ENCODE peak calls at places on chromosomes 13 and 19, in six cellular contexts. R, B, L, I, S and X are unnamed samples.

GRCh38 chr13:93624371-93624777 is 397.8 kb downstream of the GPC6 start:
- DNase-seq in R (no peak), S (no peak), B (no peak), I (no peak), L (no peak), X (no peak)

GRCh38 chr13:89061821-89062220 is 1390.7 kb downstream of the SLITRK5 start:
- DNase-seq in L (no peak), I (no peak), R (no peak), S (no peak), B (no peak), X (peak; percentile 30)

GRCh38 chr13:102561933-102562332 is 34.9 kb upstream of the TPP2 start:
- DNase-seq in R (no peak), S (no peak), L (no peak), I (no peak), B (no peak), X (no peak)

GRCh38 chr19:5086725-5087439 is 118.0 kb downstream of the KDM4B start:
- DNase-seq in I (no peak), B (no peak), R (no peak), L (peak; percentile 30), S (peak; percentile 91), X (no peak)

GRCh38 chr13:91375119-91375729 is 23.2 kb upstream of the GPC5 start:
- DNase-seq in S (no peak), I (no peak), L (peak; percentile 12), R (no peak), B (no peak), X (no peak)

GRCh38 chr19:44648536-44649370 is 5.0 kb downstream of the PVR start:
- DNase-seq in B (no peak), S (no peak), R (no peak), I (peak; percentile 46), L (no peak), X (no peak)

GRCh38 chr19:13463296-13463695 is 43.0 kb downstream of the CACNA1A start:
- DNase-seq in R (peak; percentile 82), S (peak; percentile 48), B (no peak), I (no peak), L (no peak), X (no peak)

GRCh38 chr19:15448014-15448777 is 1.6 kb downstream of the WIZ start:
- DNase-seq in L (no peak), B (no peak), S (no peak), R (no peak), I (no peak), X (no peak)

GRCh38 chr13:73851104-73851503 is 283.1 kb downstream of the KLF12 start:
- DNase-seq in I (no peak), L (no peak), B (no peak), R (no peak), S (no peak), X (no peak)

GRCh38 chr19:9075064-9075964 is 11.5 kb upstream of the OR1M1 start:
- DNase-seq in I (peak; percentile 94), S (peak; percentile 82), L (peak; percentile 97), R (peak; percentile 37), B (no peak), X (peak; percentile 76)

GRCh38 chr13:91988331-91988730 is 589.9 kb downstream of the GPC5 start:
- DNase-seq in B (no peak), I (no peak), R (no peak), S (no peak), L (no peak), X (no peak)

GRCh38 chr19:58128041-58128685 is 22.4 kb downstream of the ZNF329 start:
- DNase-seq in S (no peak), I (no peak), L (peak; percentile 32), R (no peak), B (no peak), X (no peak)
- H3K9me3 ChIP-seq in S (peaks cover 99% of the 10 kb centered on the region), I (peaks cover 33% of the 10 kb centered on the region), L (peaks cover 97% of the 10 kb centered on the region), R (peaks cover 22% of the 10 kb centered on the region), B (peaks cover 74% of the 10 kb centered on the region), X (peaks cover 38% of the 10 kb centered on the region)

DNA sequence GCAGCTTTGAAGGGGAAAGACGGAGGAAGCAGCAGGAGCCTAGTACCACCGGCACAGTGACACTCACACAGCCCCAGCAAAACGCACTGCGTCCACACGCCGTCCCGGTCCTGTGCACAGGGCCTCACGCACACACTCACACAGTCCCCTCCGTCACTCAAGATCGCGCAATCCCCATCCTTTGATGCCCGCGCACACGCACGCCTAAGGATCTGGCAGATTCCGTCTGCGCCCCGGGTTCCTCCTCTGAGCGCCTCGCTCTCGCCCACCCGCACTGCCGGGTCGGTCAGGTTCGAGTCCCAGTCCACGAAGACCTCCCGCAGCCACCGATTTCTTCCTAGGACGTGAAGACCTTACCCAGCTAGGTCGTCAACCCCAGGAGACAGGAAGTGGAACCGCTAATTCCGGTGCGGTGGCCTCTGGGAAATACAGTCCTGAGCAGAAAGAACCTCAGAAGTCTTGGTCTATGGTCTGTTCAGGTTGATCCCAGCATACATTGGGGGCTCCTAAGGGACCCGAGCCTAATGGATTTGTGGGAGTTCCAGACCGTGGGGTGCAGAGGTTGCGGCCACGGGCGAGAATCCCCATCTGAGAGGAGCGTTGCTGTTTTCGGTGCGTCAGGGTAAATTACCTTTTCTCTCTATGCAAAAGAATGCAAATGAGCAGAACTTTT is at the start of gene ZNF780B:
- DNase-seq in L (peak; percentile 84), S (peak; percentile 70), B (peak; percentile 56), I (peak; percentile 61), R (peak; percentile 75), X (peak; percentile 70)
- H3K9me3 ChIP-seq in L (peaks cover 86% of the 10 kb centered on the region), S (no peaks in the 10 kb centered on the region), B (no peaks in the 10 kb centered on the region), I (no peaks in the 10 kb centered on the region), R (no peaks in the 10 kb centered on the region), X (no peaks in the 10 kb centered on the region)

DNA sequence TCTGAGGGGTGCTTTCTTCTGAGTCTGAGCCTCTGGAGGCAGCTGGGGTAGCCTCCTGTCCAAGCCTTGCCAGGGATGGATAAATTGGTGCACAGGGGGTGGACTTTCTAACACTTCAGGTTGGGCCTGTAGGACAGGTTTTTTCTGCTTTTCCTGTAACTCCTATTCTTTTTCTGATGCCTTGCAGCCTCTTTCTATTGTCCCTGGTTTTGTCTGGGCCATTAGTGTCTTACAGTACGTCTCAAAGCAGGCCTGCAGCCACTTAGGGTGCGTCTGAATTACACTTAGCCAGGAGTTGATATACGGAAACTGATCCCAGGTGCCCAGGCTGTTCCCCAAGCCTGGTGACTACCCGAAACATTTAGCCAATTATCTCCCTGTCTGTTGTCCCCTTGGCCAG is 213.3 kb upstream of the HTR2A start:
- DNase-seq in L (no peak), B (no peak), R (no peak), S (no peak), I (no peak), X (no peak)
- H3K9me3 ChIP-seq in L (no peaks in the 10 kb centered on the region), B (no peaks in the 10 kb centered on the region), R (no peaks in the 10 kb centered on the region), S (no peaks in the 10 kb centered on the region), I (peaks cover 5% of the 10 kb centered on the region), X (no peaks in the 10 kb centered on the region)

GRCh38 chr19:41612483-41612882 is 14.4 kb downstream of the CEACAM4 start:
- DNase-seq in L (no peak), R (no peak), I (no peak), B (no peak), S (no peak), X (no peak)
- H3K9me3 ChIP-seq in L (no peaks in the 10 kb centered on the region), R (no peaks in the 10 kb centered on the region), I (no peaks in the 10 kb centered on the region), B (no peaks in the 10 kb centered on the region), S (peaks cover 60% of the 10 kb centered on the region), X (no peaks in the 10 kb centered on the region)

GRCh38 chr13:113112893-113113845 is 7.6 kb downstream of the F7 start:
- DNase-seq in S (no peak), B (no peak), L (no peak), I (no peak), R (no peak), X (no peak)
- H3K9me3 ChIP-seq in S (no peaks in the 10 kb centered on the region), B (no peaks in the 10 kb centered on the region), L (no peaks in the 10 kb centered on the region), I (no peaks in the 10 kb centered on the region), R (no peaks in the 10 kb centered on the region), X (no peaks in the 10 kb centered on the region)

DNA sequence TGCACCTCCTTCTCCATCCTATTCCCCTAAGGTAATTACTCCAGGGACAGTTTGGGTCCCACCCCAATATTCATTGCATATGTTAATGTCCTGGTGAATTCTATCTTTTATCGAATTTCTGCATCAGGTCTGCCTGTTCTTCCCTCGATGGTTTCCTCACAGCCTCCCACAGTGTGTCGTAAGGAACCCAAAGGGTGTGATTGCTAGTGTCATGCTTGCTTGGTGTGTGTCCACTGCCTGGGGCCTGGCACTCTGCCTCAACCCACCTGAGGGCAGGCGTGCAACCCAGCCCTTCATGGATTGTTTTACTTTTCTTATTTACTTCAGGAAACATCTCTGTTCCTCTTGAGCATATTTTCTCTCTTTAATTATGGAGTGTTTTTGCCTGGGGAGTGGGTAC is 60.2 kb upstream of the CYSLTR2 start:
- DNase-seq in S (no peak), R (no peak), B (no peak), I (no peak), L (no peak), X (no peak)
- H3K9me3 ChIP-seq in S (no peaks in the 10 kb centered on the region), R (no peaks in the 10 kb centered on the region), B (no peaks in the 10 kb centered on the region), I (no peaks in the 10 kb centered on the region), L (no peaks in the 10 kb centered on the region), X (no peaks in the 10 kb centered on the region)

GRCh38 chr19:54535601-54536000 is 33.0 kb downstream of the LAIR2 start:
- DNase-seq in R (no peak), B (no peak), L (no peak), I (no peak), S (no peak), X (no peak)
- H3K9me3 ChIP-seq in R (no peaks in the 10 kb centered on the region), B (no peaks in the 10 kb centered on the region), L (no peaks in the 10 kb centered on the region), I (no peaks in the 10 kb centered on the region), S (peaks cover 86% of the 10 kb centered on the region), X (no peaks in the 10 kb centered on the region)

GRCh38 chr19:30357580-30357954 is 14.6 kb upstream of the ZNF536 start:
- DNase-seq in L (no peak), I (no peak), S (no peak), B (no peak), R (no peak), X (no peak)

GRCh38 chr19:30356951-30357579 is 15.1 kb upstream of the ZNF536 start:
- DNase-seq in B (no peak), R (no peak), S (no peak), L (no peak), I (no peak), X (no peak)

GRCh38 chr19:30358821-30359580 is 13.2 kb upstream of the ZNF536 start:
- DNase-seq in I (no peak), R (no peak), L (no peak), S (no peak), B (no peak), X (no peak)

GRCh38 chr19:30359936-30360335 is 12.2 kb upstream of the ZNF536 start:
- DNase-seq in R (no peak), S (no peak), B (no peak), I (no peak), L (no peak), X (no peak)

DNA sequence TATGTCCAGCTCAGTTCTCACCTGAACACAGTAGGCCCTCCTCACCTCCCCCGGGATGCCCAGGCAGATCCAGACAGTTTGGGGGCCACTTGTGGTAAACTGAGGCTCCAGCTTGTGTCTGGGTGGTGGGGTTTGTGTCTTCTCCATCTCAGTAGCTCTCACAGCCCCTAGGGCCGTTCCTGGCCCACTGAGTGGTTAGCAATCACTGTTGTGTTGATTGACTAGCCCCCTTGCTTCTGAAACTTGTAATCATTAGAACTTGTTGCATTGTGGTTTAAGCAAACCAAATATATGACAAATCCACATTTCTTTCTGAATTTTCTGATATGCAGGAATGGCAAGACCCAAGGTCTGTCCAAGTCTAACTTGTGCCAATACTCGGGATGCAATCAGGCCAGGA is 13.9 kb upstream of the ZNF536 start:
- DNase-seq in L (no peak), R (no peak), B (no peak), I (no peak), S (no peak), X (no peak)
- H3K9me3 ChIP-seq in L (no peaks in the 10 kb centered on the region), R (no peaks in the 10 kb centered on the region), B (no peaks in the 10 kb centered on the region), I (peaks cover 3% of the 10 kb centered on the region), S (no peaks in the 10 kb centered on the region), X (no peaks in the 10 kb centered on the region)